ENCODE peak calls at places on chromosomes 13 and 19, in five cellular contexts. I is cardiac muscle cell, X is OCI-LY7, E is lower lobe of right lung, W is mesendoderm. K is an unnamed sample.

GRCh38 chr13:72648513-72649065 is 78.8 kb downstream of the MZT1 start:
- DNase-seq in I (peak; percentile 1), X (no peak), E (no peak), W (peak; percentile 62), K (no peak)

GRCh38 chr13:109152941-109153340 is 523.5 kb downstream of the MYO16 start:
- DNase-seq in I (no peak), X (no peak), E (no peak), W (no peak), K (no peak)

GRCh38 chr13:77168232-77168631 is 141.3 kb upstream of the FBXL3 start:
- DNase-seq in I (no peak), X (no peak), E (no peak), W (no peak), K (no peak)

GRCh38 chr19:33278403-33279269 is 23.7 kb downstream of the CEBPA start:
- DNase-seq in I (no peak), X (no peak), E (peak; percentile 78), W (no peak), K (no peak)

GRCh38 chr13:74930402-74931165 is 551.4 kb downstream of the TBC1D4 start:
- DNase-seq in I (no peak), X (no peak), E (no peak), W (no peak), K (no peak)

GRCh38 chr13:38826182-38826813 is 139.4 kb downstream of the FREM2 start:
- DNase-seq in I (no peak), X (no peak), E (no peak), W (peak; percentile 16), K (peak; percentile 48)

GRCh38 chr19:40921005-40921897 is 39.2 kb upstream of the CYP2A7 start:
- DNase-seq in I (peak; percentile 8), X (no peak), E (peak; percentile 84), W (peak; percentile 77), K (no peak)

GRCh38 chr19:17775991-17776803 is 18.7 kb upstream of the B3GNT3 start:
- DNase-seq in I (peak; percentile 62), X (no peak), E (peak; percentile 82), W (no peak), K (no peak)

GRCh38 chr13:89783221-89783755 is 1564.2 kb upstream of the MIR17HG start:
- DNase-seq in I (no peak), X (no peak), E (no peak), W (no peak), K (no peak)

GRCh38 chr19:54905411-54905810 is 537 bp upstream of the NCR1 start:
- DNase-seq in I (no peak), X (no peak), E (no peak), W (no peak), K (no peak)

GRCh38 chr19:13938361-13939027 is at the start of gene PODNL1:
- DNase-seq in I (peak; percentile 89), X (no peak), E (no peak), W (no peak), K (peak; percentile 47)

GRCh38 chr19:8304841-8305621 is 3.1 kb downstream of the CD320 start:
- DNase-seq in I (no peak), X (peak; percentile 58), E (peak; percentile 47), W (peak; percentile 82), K (peak; percentile 50)

GRCh38 chr19:39546599-39546998 is 6.6 kb upstream of the EID2 start:
- DNase-seq in I (no peak), X (no peak), E (no peak), W (peak; percentile 54), K (no peak)

GRCh38 chr19:30106417-30107095 is 164.5 kb downstream of the URI1 start:
- DNase-seq in I (no peak), X (no peak), E (no peak), W (no peak), K (peak; percentile 75)

GRCh38 chr13:106499905-106500304 is 35.6 kb downstream of the EFNB2 start:
- DNase-seq in I (peak; percentile 66), X (no peak), E (no peak), W (no peak), K (peak; percentile 15)

GRCh38 chr19:54475706-54476105 is 2.6 kb upstream of the CDC42EP5 start:
- DNase-seq in I (no peak), X (no peak), E (no peak), W (no peak), K (no peak)

GRCh38 chr13:21478881-21479808 is 20.0 kb upstream of the ZDHHC20 start:
- DNase-seq in I (peak; percentile 86), X (peak; percentile 79), E (no peak), W (peak; percentile 80), K (peak; percentile 86)

GRCh38 chr19:45455707-45456499 is 11.9 kb upstream of the FOSB start:
- DNase-seq in I (peak; percentile 99), X (no peak), E (peak; percentile 94), W (peak; percentile 99), K (peak; percentile 98)

GRCh38 chr19:6572217-6572616 is 18.7 kb downstream of the CD70 start:
- DNase-seq in I (no peak), X (no peak), E (peak; percentile 56), W (peak; percentile 44), K (no peak)

GRCh38 chr19:46347572-46347883 is 641 bp downstream of the PPP5C start:
- DNase-seq in I (no peak), X (no peak), E (no peak), W (no peak), K (no peak)

GRCh38 chr19:4776436-4777205 is 14.9 kb upstream of the FEM1A start:
- DNase-seq in I (no peak), X (no peak), E (no peak), W (peak; percentile 59), K (peak; percentile 48)

GRCh38 chr19:32202244-32202643 is 143.2 kb upstream of the ZNF507 start:
- DNase-seq in I (no peak), X (no peak), E (no peak), W (no peak), K (no peak)

GRCh38 chr13:49082653-49083536 is 107.2 kb downstream of the FNDC3A start:
- DNase-seq in I (peak; percentile 75), X (no peak), E (no peak), W (peak; percentile 78), K (no peak)

GRCh38 chr19:425056-425455 is 16.1 kb upstream of the C2CD4C start:
- DNase-seq in I (no peak), X (no peak), E (no peak), W (no peak), K (no peak)

GRCh38 chr19:49930483-49931011 is 1.2 kb upstream of the NUP62 start:
- DNase-seq in I (peak; percentile 27), X (peak; percentile 54), E (no peak), W (peak; percentile 40), K (no peak)

GRCh38 chr19:50332264-50333038 is 3.3 kb upstream of the KCNC3 start:
- DNase-seq in I (no peak), X (no peak), E (peak; percentile 55), W (peak; percentile 92), K (no peak)

GRCh38 chr13:99355267-99356215 is 48.3 kb upstream of the GPR183 start:
- DNase-seq in I (no peak), X (no peak), E (no peak), W (no peak), K (no peak)

GRCh38 chr13:99357920-99358319 is 50.7 kb upstream of the GPR183 start:
- DNase-seq in I (no peak), X (no peak), E (no peak), W (peak; percentile 56), K (no peak)

GRCh38 chr13:99357149-99357596 is 50.0 kb upstream of the GPR183 start:
- DNase-seq in I (peak; percentile 83), X (no peak), E (no peak), W (no peak), K (no peak)

GRCh38 chr13:99354371-99354951 is 47.3 kb upstream of the GPR183 start:
- DNase-seq in I (no peak), X (no peak), E (no peak), W (no peak), K (no peak)

GRCh38 chr13:99356216-99357089 is 49.3 kb upstream of the GPR183 start:
- DNase-seq in I (peak; percentile 87), X (peak; percentile 38), E (peak; percentile 56), W (no peak), K (no peak)
- H3K27ac ChIP-seq in I (no peak overlapping the region), X (no peak overlapping the region), E (peak overlapping the region; percentile 84), W (no peak overlapping the region), K (no peak overlapping the region)

GRCh38 chr19:35702223-35703012 is 1.9 kb upstream of the ZBTB32 start:
- DNase-seq in I (peak; percentile 97), X (peak; percentile 99), E (peak; percentile 98), W (peak; percentile 99), K (peak; percentile 97)
- H3K4me3 ChIP-seq in I (peak overlapping the region; percentile 53), X (peak overlapping the region; percentile 67), E (peak overlapping the region; percentile 78), W (peak overlapping the region; percentile 40), K (peak overlapping the region; percentile 58)

GRCh38 chr13:113605461-113605860 is 20.9 kb downstream of the TFDP1 start:
- DNase-seq in I (no peak), X (no peak), E (no peak), W (no peak), K (no peak)
- H3K36me3 ChIP-seq in I (no peaks in the 10 kb centered on the region), X (peaks cover 61% of the 10 kb centered on the region), E (no peaks in the 10 kb centered on the region), W (peaks cover 2% of the 10 kb centered on the region), K (peaks cover 9% of the 10 kb centered on the region)

DNA sequence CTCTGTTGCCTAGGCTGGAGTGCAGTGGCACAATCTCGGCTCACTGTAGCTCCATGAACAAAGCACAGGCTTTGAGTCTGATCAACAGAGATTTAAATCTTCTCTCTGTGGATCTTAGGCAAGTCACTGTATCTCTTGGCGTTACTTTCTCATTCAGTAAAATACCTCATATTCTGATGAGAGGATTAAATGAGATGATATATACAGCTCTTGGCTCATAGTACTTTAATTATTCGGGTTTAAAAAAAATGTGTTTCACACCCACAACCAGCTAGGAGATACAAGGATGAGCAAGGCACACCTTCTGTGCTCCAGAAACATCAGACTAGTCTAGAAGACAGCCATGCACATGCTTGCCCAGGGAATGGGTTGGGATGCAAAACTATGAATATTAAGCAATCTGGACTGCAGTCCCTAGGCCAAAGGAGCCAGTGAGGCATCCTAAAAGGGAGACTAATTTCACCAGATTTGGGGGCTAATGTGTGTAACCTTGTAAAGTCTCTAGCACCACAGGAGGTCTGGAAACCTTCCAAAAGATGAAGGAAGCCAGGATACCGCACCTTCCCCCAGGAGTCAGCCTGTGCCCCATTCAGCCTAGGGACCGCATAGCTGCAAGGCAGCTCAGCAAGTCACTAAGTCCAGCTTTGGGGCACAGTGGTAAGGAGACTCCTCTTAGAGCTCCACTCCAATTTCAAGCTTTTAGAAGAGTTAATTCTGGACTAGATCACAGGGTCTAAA is 2.5 kb downstream of the VPS36 start:
- DNase-seq in I (no peak), X (no peak), E (no peak), W (peak; percentile 6), K (peak; percentile 71)
- H3K27ac ChIP-seq in I (no peak overlapping the region), X (no peak overlapping the region), E (no peak overlapping the region), W (no peak overlapping the region), K (peak overlapping the region; percentile 41)